ENCODE peak calls at places on chromosomes 2 and 18, in eight cellular contexts. M is fibroblast of mammary gland, F is K562, N is lower leg skin, D is GM13977, I is pancreas, U is uterus, X is progenitor cell of endocrine pancreas. J is an unnamed sample.

GRCh38 chr18:41690332-41691110 is 264.5 kb upstream of the PIK3C3 start:
- DNase-seq in U (no peak), M (no peak), F (no peak), I (no peak), N (no peak), D (no peak), X (no peak), J (no peak)

GRCh38 chr2:98764499-98764898 is 33.6 kb upstream of the MGAT4A start:
- DNase-seq in I (no peak), X (no peak), D (no peak), N (no peak), U (no peak), M (no peak), F (no peak), J (no peak)

GRCh38 chr2:132588576-132588975 is 81.4 kb downstream of the LYPD1 start:
- DNase-seq in F (no peak), N (no peak), D (no peak), I (no peak), M (no peak), U (no peak), X (no peak), J (no peak)

GRCh38 chr2:119174216-119174992 is 15.9 kb upstream of the C1QL2 start:
- DNase-seq in U (no peak), I (no peak), F (peak), X (peak), D (peak), N (no peak), M (peak), J (peak)

GRCh38 chr18:24208270-24209035 is 69.6 kb downstream of the CABYR start:
- DNase-seq in X (no peak), F (no peak), M (no peak), U (no peak), N (no peak), I (no peak), D (no peak), J (no peak)

GRCh38 chr2:45194611-45195010 is 185.4 kb upstream of the SIX2 start:
- DNase-seq in F (no peak), X (no peak), N (peak), U (no peak), M (peak), D (no peak), I (no peak), J (no peak)

GRCh38 chr2:45353879-45354278 is 257.2 kb downstream of the SRBD1 start:
- DNase-seq in I (no peak), N (no peak), F (no peak), X (no peak), D (no peak), U (no peak), M (peak), J (no peak)

GRCh38 chr2:104562537-104562936 is 291.4 kb upstream of the POU3F3 start:
- DNase-seq in N (no peak), X (no peak), D (no peak), F (no peak), U (no peak), I (no peak), M (no peak), J (no peak)

GRCh38 chr18:70431203-70431624 is 142.4 kb downstream of the SOCS6 start:
- DNase-seq in D (no peak), X (no peak), N (no peak), U (no peak), I (no peak), M (peak), F (no peak), J (no peak)

GRCh38 chr18:31723998-31724711 is 36.5 kb downstream of the SLC25A52 start:
- DNase-seq in N (no peak), F (no peak), X (no peak), U (peak), M (peak), I (peak), D (peak), J (no peak)

GRCh38 chr2:42979416-42979869 is 187.1 kb upstream of the HAAO start:
- DNase-seq in X (peak), I (peak), F (no peak), M (no peak), D (no peak), N (peak), U (peak), J (no peak)

GRCh38 chr2:78978340-78978739 is 47.2 kb upstream of the REG3G start:
- DNase-seq in M (no peak), D (no peak), N (no peak), F (no peak), X (no peak), U (no peak), I (no peak), J (no peak)

GRCh38 chr2:118987886-118988285 is 45.9 kb downstream of the MARCO start:
- DNase-seq in I (no peak), M (no peak), N (peak), X (no peak), F (no peak), U (no peak), D (no peak), J (no peak)

GRCh38 chr18:59779979-59780378 is 82.8 kb upstream of the CCBE1 start:
- DNase-seq in N (no peak), F (no peak), M (peak), I (no peak), D (no peak), X (no peak), U (no peak), J (no peak)

GRCh38 chr2:204538179-204539009 is 6.9 kb upstream of the PARD3B start:
- DNase-seq in N (no peak), D (no peak), M (peak), I (peak), U (no peak), X (no peak), F (no peak), J (no peak)

GRCh38 chr2:173397539-173397938 is 42.9 kb downstream of the CDCA7 start:
- DNase-seq in X (no peak), I (no peak), F (no peak), N (no peak), M (no peak), D (no peak), U (no peak), J (no peak)

GRCh38 chr2:157470321-157470720 is 26.4 kb upstream of the CYTIP start:
- DNase-seq in M (no peak), D (peak), N (no peak), X (no peak), F (no peak), I (no peak), U (no peak), J (no peak)

GRCh38 chr2:3099860-3100234 is 277.8 kb downstream of the EIPR1 start:
- DNase-seq in U (no peak), F (no peak), N (no peak), I (no peak), X (no peak), D (no peak), M (no peak), J (no peak)

GRCh38 chr2:159712929-159713575 is 746 bp downstream of the MARCHF7 start:
- DNase-seq in D (peak), F (no peak), U (no peak), N (no peak), M (peak), I (no peak), X (no peak), J (no peak)

GRCh38 chr2:102484310-102485061 is 11.5 kb downstream of the SLC9A4 start:
- DNase-seq in N (no peak), U (no peak), I (no peak), M (no peak), F (no peak), D (no peak), X (no peak), J (no peak)

GRCh38 chr2:136238214-136238551 is 120.2 kb upstream of the CXCR4 start:
- DNase-seq in U (no peak), X (no peak), F (no peak), I (no peak), M (peak), N (no peak), D (no peak), J (no peak)

GRCh38 chr2:54836477-54836876 is 113.0 kb downstream of the EML6 start:
- DNase-seq in M (no peak), D (no peak), U (no peak), X (no peak), F (no peak), N (no peak), I (no peak), J (no peak)

GRCh38 chr2:75200140-75200985 is 1.0 kb upstream of the TACR1 start:
- DNase-seq in U (peak), F (no peak), M (peak), N (no peak), I (peak), D (peak), X (peak), J (peak)

GRCh38 chr18:27213123-27213717 is 28.1 kb upstream of the CHST9 start:
- DNase-seq in D (no peak), F (no peak), M (no peak), U (no peak), N (no peak), X (no peak), I (no peak), J (no peak)

GRCh38 chr2:232137346-232137745 is 175.8 kb downstream of the DIS3L2 start:
- DNase-seq in N (no peak), I (no peak), U (no peak), F (no peak), D (no peak), X (no peak), M (peak), J (no peak)

GRCh38 chr2:70084973-70085710 is 2.1 kb upstream of the PCBP1 start:
- DNase-seq in U (no peak), I (no peak), N (peak), D (peak), F (peak), M (no peak), X (no peak), J (no peak)

GRCh38 chr2:233546774-233547173 is 19.8 kb downstream of the USP40 start:
- DNase-seq in M (no peak), I (no peak), F (no peak), U (no peak), X (no peak), N (no peak), D (no peak), J (no peak)

GRCh38 chr18:43830905-43831304 is 553.6 kb upstream of the SYT4 start:
- DNase-seq in N (no peak), M (no peak), X (no peak), I (no peak), U (no peak), F (no peak), D (no peak), J (no peak)

GRCh38 chr2:97718051-97718882 is 4.9 kb downstream of the ZAP70 start:
- DNase-seq in F (no peak), D (peak), U (no peak), M (no peak), I (no peak), N (no peak), X (no peak), J (no peak)

GRCh38 chr2:224360801-224361251 is 41.1 kb downstream of the FAM124B start:
- DNase-seq in U (no peak), N (no peak), X (no peak), I (no peak), F (no peak), M (no peak), D (no peak), J (no peak)

GRCh38 chr2:109209412-109209811 is 80.4 kb downstream of the SH3RF3 start:
- DNase-seq in X (no peak), N (peak), D (no peak), F (no peak), U (peak), I (no peak), M (peak), J (no peak)

GRCh38 chr2:40248294-40248693 is 203.6 kb downstream of the SLC8A1 start:
- DNase-seq in U (no peak), N (no peak), X (no peak), M (no peak), F (no peak), D (no peak), I (no peak), J (no peak)

GRCh38 chr18:3457261-3457724 is 7.3 kb downstream of the TGIF1 start:
- DNase-seq in M (no peak), D (no peak), N (no peak), I (no peak), F (no peak), U (no peak), X (no peak), J (no peak)

GRCh38 chr2:58377181-58377580 is 136.1 kb upstream of the FANCL start:
- DNase-seq in D (no peak), N (no peak), U (no peak), F (no peak), M (peak), X (no peak), I (no peak), J (no peak)

GRCh38 chr2:68287580-68288441 is 31.9 kb downstream of the CNRIP1 start:
- DNase-seq in F (peak), X (no peak), D (no peak), M (peak), U (peak), I (no peak), N (no peak), J (no peak)

GRCh38 chr2:240925191-240925575 is 19.0 kb downstream of the CROCC2 start:
- DNase-seq in X (no peak), M (no peak), N (peak), D (no peak), I (peak), F (no peak), U (peak), J (no peak)

GRCh38 chr2:170155022-170155722 is 22.8 kb upstream of the MYO3B start:
- DNase-seq in I (no peak), N (no peak), U (no peak), F (peak), X (no peak), D (peak), M (peak), J (no peak)

GRCh38 chr18:1559563-1559962 is 654.9 kb downstream of the ADCYAP1 start:
- DNase-seq in X (no peak), F (no peak), D (no peak), M (no peak), I (no peak), U (no peak), N (no peak), J (no peak)
- TF ChIP-seq CTCF in X (no peak), F (peak), D (no peak), M (no peak), I (no peak), U (no peak), N (no peak), J (no peak)

GRCh38 chr2:239073270-239073669 is 225.4 kb downstream of the TWIST2 start:
- DNase-seq in X (no peak), F (no peak), D (no peak), N (no peak), I (peak), M (no peak), U (no peak), J (no peak)
- TF ChIP-seq CTCF in X (no peak), F (no peak), D (no peak), N (no peak), I (no peak), M (no peak), U (no peak), J (no peak)

DNA sequence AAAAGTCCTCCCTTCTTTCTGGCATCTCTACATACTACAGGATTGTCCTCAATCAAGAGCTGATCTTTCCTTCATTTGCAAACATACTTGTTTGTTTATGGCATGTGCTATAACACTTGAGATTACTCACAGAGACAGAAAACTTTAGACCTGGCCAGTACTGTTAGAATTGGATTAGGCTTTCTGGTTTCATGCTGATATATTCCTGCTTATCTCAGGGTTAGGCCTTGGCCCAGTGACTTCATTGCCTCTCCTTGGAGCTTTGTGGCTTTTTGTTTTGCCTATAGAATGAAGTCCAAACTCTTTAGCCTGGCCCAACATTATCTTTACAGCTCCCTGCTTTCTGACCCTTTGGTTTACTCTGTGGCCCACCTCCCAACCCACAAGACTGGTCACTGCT is 363.3 kb downstream of the ALK start:
- DNase-seq in X (no peak), N (no peak), F (no peak), I (no peak), U (no peak), M (no peak), D (no peak), J (no peak)
- TF ChIP-seq CTCF in X (no peak), N (no peak), F (no peak), I (no peak), U (no peak), M (no peak), D (no peak), J (no peak)

GRCh38 chr2:142582317-142582716 is 295.1 kb upstream of the KYNU start:
- DNase-seq in U (no peak), N (no peak), I (no peak), D (no peak), X (no peak), M (no peak), F (no peak), J (no peak)
- TF ChIP-seq CTCF in U (no peak), N (no peak), I (no peak), D (no peak), X (no peak), M (no peak), F (no peak), J (no peak)

GRCh38 chr2:226520723-226521122 is 278.9 kb downstream of the IRS1 start:
- DNase-seq in X (no peak), M (no peak), I (no peak), F (no peak), D (no peak), N (no peak), U (no peak), J (no peak)
- TF ChIP-seq CTCF in X (no peak), M (no peak), I (no peak), F (no peak), D (no peak), N (no peak), U (no peak), J (no peak)

GRCh38 chr2:200812122-200813022 is 662 bp downstream of the BZW1 start:
- DNase-seq in F (peak), M (peak), U (peak), I (peak), N (peak), D (peak), X (peak), J (peak)
- TF ChIP-seq CTCF in F (peak), M (peak), U (peak), I (no peak), N (no peak), D (peak), X (peak), J (peak)

GRCh38 chr2:66275984-66276383 is 158.9 kb upstream of the MEIS1 start:
- DNase-seq in U (no peak), N (no peak), F (no peak), X (no peak), D (no peak), M (peak), I (no peak), J (no peak)
- TF ChIP-seq CTCF in U (no peak), N (no peak), F (no peak), X (no peak), D (no peak), M (peak), I (no peak), J (peak)

GRCh38 chr2:96528680-96529375 is 7.7 kb upstream of the ARID5A start:
- DNase-seq in N (no peak), U (peak), D (no peak), F (peak), X (no peak), I (no peak), M (no peak), J (no peak)
- TF ChIP-seq CTCF in N (no peak), U (no peak), D (peak), F (no peak), X (no peak), I (no peak), M (no peak), J (no peak)

GRCh38 chr2:196640031-196640548 is 575 bp downstream of the CCDC150 start:
- DNase-seq in M (no peak), N (no peak), F (no peak), X (no peak), D (no peak), I (no peak), U (no peak), J (no peak)

GRCh38 chr2:196638765-196639164 is 750 bp upstream of the CCDC150 start:
- DNase-seq in U (no peak), D (no peak), X (no peak), F (no peak), I (no peak), M (no peak), N (no peak), J (no peak)

GRCh38 chr2:196635156-196635555 is 4.4 kb upstream of the CCDC150 start:
- DNase-seq in F (no peak), N (no peak), D (no peak), U (no peak), M (peak), I (no peak), X (no peak), J (no peak)

DNA sequence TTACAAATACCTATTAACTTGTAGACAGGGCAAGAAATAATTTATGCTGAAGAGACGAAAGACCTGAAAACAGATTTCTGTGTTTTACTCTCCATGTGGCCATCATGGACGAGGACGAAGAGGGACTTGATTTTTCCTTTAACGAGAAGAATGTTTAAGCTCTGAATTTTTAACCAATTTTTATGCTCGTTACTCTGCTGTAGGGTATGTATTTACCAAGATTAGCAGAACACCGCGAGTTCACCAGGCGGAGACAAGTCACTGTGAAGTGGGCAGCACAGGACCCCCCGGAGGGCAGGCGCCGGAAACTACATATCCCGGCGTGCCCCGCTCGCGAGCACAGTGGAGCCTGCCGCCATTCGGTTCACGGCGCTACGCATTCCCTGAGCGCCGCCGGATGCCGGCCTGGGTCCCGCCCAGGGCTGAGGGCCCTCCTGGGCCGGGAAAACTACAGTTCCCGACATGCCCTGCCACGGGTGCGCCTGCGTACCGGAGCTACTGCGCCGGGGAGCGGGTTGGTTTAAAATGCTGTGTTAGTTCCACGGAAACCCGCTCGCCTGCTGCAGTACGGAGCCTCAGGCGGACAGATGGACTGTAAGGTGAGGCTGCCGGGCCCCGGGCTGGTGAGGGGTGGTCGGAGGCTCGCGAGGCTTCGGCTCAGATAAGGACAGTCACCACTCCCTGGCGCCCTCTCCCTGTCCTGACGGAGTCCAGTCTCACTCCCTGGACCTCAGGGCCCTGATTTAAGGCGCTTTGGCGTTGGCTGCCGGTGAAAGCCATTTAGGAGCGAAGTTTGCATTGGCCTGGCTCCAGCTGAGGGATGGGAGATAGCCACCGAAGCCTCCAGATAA is at the start of gene CCDC150:
- DNase-seq in F (peak), M (peak), X (peak), I (peak), U (peak), D (peak), N (peak), J (peak)
- TF ChIP-seq CTCF in F (peak), M (peak), X (no peak), I (no peak), U (peak), D (peak), N (no peak), J (peak)

J was measured in neural crest cell.